ENCODE peak calls at places on chromosomes 3 and 15, in four cellular contexts. I is K562, Y is A549, Q is HepG2. P is an unnamed sample.

GRCh38 chr15:84702961-84703482 is 12.9 kb downstream of the SEC11A start:
- DNase-seq in I (no peak), Y (no peak), Q (no peak), P (no peak)

GRCh38 chr3:80526153-80526552 is 758.4 kb upstream of the ROBO1 start:
- DNase-seq in I (no peak), Y (no peak), Q (no peak), P (no peak)

GRCh38 chr3:182618981-182619591 is 174.2 kb upstream of the ATP11B start:
- DNase-seq in I (no peak), Y (no peak), Q (no peak), P (no peak)

GRCh38 chr3:15820911-15821310 is 23.1 kb upstream of the ANKRD28 start:
- DNase-seq in I (no peak), Y (no peak), Q (no peak), P (no peak)

GRCh38 chr15:91291673-91292072 is 191.6 kb downstream of the SV2B start:
- DNase-seq in I (peak), Y (peak), Q (no peak), P (peak)

GRCh38 chr15:47817825-47818681 is 100.7 kb downstream of the SEMA6D start:
- DNase-seq in I (no peak), Y (no peak), Q (no peak), P (no peak)

GRCh38 chr3:126548556-126549466 is 9.9 kb downstream of the C3orf22 start:
- DNase-seq in I (no peak), Y (no peak), Q (no peak), P (peak)

GRCh38 chr3:123817413-123817812 is 66.7 kb downstream of the MYLK start:
- DNase-seq in I (no peak), Y (no peak), Q (no peak), P (no peak)

DNA sequence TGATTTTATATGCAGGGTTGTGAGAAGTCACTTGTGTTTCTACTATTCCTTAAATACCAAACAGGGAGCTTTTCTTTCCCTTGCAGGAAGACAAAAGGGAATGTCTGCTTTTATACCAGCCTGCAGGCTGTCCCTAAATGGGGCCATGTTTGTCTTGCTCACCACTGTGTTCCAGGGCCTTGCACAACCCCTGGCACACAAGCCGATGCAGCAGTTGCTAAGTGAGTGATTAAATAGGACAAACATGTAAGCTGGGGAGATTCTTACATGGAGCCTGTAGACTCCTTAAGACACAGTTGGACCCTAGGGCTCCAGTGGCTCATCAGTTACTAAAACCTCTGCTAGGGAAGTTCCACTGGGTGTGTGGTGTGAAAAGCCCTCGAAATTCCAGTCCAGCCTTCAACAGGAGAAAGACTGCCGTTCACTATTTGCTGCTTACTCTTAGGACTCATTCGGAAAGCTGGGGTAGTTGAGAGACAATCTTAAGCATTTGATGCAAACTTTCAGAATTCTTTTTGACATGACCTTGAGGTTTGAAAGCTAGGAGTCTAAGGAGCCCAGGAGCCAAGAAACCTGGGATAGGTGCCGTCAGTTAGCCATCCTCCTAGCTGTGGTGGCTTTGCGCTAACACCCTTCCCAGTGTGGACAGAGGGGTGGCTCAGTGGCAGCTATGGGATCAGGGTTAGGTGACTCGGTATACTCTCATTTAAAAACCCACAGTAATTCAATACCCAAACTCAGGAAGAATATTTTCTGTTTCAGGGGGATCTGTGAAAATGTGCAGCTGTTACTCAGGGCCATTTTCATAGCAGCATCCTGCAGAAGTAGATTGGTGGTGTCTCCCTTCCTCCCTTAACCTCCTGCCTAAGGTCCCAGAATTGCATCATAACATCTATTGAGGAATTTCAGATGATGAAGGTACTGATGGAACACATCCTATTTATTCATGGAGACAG is 39.1 kb downstream of the SYNM start:
- DNase-seq in I (no peak), Y (no peak), Q (peak), P (no peak)
- TF ChIP-seq HMGXB4 in I (no peak), Y (no peak), Q (no peak), P (no peak)

DNA sequence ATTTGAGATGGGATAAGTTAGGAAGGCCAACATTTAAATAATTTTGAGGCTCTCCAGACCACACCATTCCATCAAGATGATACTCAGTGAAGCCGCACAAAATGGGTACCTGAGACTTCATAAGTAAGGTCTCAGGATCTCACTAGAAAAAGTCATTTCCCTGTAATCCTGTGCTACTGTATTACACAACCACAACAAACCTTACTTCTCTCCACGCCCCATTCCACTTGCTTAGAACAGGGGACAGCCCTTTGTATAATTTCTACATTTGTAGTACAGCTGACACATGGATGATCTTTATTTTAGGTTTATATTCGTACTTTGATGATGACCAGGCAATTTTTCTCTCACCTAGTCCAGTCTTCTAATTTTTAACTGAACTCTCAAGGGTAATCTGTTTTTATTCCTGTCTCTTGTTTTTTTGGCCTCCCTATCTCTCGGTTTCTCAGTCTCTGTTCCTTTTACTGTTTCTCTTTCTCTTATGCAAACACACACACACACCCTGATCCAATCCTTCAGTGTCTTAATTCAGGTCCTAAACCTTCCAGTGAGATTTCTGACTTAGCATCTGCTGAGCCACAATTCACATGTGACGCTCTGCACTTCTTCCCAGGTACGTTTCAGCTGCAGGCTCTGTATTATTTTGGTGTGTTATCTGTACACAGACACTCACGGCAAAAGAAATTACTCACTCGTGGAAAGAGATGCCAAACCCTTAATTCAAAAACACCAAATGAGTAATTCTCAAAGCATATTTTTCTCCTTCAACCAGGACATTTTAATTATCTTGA is 223.2 kb upstream of the THBS1 start:
- DNase-seq in I (no peak), Y (no peak), Q (no peak), P (no peak)
- TF ChIP-seq HMGXB4 in I (no peak), Y (no peak), Q (no peak), P (no peak)

GRCh38 chr3:193791041-193792032 is 198.3 kb downstream of the OPA1 start:
- DNase-seq in I (no peak), Y (no peak), Q (no peak), P (no peak)
- TF ChIP-seq HMGXB4 in I (no peak), Y (no peak), Q (no peak), P (no peak)

GRCh38 chr15:85741662-85742061 is 53.1 kb downstream of the KLHL25 start:
- DNase-seq in I (no peak), Y (no peak), Q (no peak), P (no peak)

GRCh38 chr15:85744636-85745422 is 49.9 kb downstream of the KLHL25 start:
- DNase-seq in I (no peak), Y (no peak), Q (no peak), P (no peak)

GRCh38 chr15:85742186-85742751 is 52.5 kb downstream of the KLHL25 start:
- DNase-seq in I (no peak), Y (no peak), Q (no peak), P (no peak)

GRCh38 chr15:85745525-85745924 is 49.2 kb downstream of the KLHL25 start:
- DNase-seq in I (no peak), Y (no peak), Q (no peak), P (no peak)

GRCh38 chr15:85743392-85744045 is 51.2 kb downstream of the KLHL25 start:
- DNase-seq in I (no peak), Y (no peak), Q (no peak), P (no peak)
- TF ChIP-seq HMGXB4 in I (no peak), Y (no peak), Q (no peak), P (no peak)

GRCh38 chr3:176931991-176932390 is 265.3 kb downstream of the TBL1XR1 start:
- DNase-seq in I (no peak), Y (no peak), Q (no peak), P (no peak)
- TF ChIP-seq HMGXB4 in I (no peak), Y (no peak), Q (no peak), P (no peak)

GRCh38 chr3:59609967-59610366 is 560.1 kb upstream of the CFAP20DC start:
- DNase-seq in I (no peak), Y (no peak), Q (no peak), P (no peak)
- TF ChIP-seq HMGXB4 in I (no peak), Y (no peak), Q (no peak), P (no peak)

GRCh38 chr3:38840987-38841386 is 25.0 kb upstream of the SCN10A start:
- DNase-seq in I (no peak), Y (no peak), Q (no peak), P (no peak)

GRCh38 chr3:38842266-38842965 is 26.4 kb upstream of the SCN10A start:
- DNase-seq in I (no peak), Y (no peak), Q (no peak), P (no peak)

GRCh38 chr3:38843898-38844297 is 27.9 kb upstream of the SCN10A start:
- DNase-seq in I (no peak), Y (peak), Q (peak), P (no peak)
- TF ChIP-seq HMGXB4 in I (no peak), Y (no peak), Q (no peak), P (no peak)